ENCODE peak calls at places on chromosomes 1 and 21, in nine cellular contexts. V is AG08395; I is stimulated activated CD4-positive, alpha-beta T cell treated with anti-CD3 and anti-CD28 coated beads, Interleukin-4, amount 100 ng/mL, for 48 hours; C is brain pericyte; D is nephron progenitor cell; G is T-cell; Y is prostate gland; R is PC-3; P is M059J. S is an unnamed sample.

GRCh38 chr1:46725736-46726108 is 6.8 kb upstream of the EFCAB14 start:
- DNase-seq in V (no peak), I (no peak), Y (no peak), P (peak), R (peak), G (no peak), C (no peak), D (no peak), S (no peak)

GRCh38 chr21:27035791-27036190 is 68.9 kb upstream of the ADAMTS5 start:
- DNase-seq in G (no peak), V (no peak), R (no peak), I (no peak), D (no peak), P (no peak), Y (no peak), C (no peak), S (no peak)

GRCh38 chr1:37465596-37466517 is 8.5 kb upstream of the ZC3H12A start:
- DNase-seq in P (no peak), R (no peak), V (peak), D (no peak), I (no peak), C (no peak), G (no peak), Y (no peak), S (no peak)

GRCh38 chr1:203455706-203456105 is 19.9 kb upstream of the PRELP start:
- DNase-seq in V (no peak), P (peak), G (no peak), D (no peak), Y (no peak), I (no peak), R (no peak), C (no peak), S (no peak)

GRCh38 chr1:39655578-39656268 is 16.2 kb downstream of the NT5C1A start:
- DNase-seq in D (no peak), C (no peak), V (no peak), I (no peak), R (no peak), G (no peak), Y (no peak), P (no peak), S (no peak)

GRCh38 chr1:48055854-48056253 is 58.7 kb upstream of the TRABD2B start:
- DNase-seq in Y (no peak), R (no peak), V (no peak), D (no peak), P (no peak), I (no peak), G (no peak), C (no peak), S (no peak)

GRCh38 chr21:31647650-31648049 is 11.8 kb upstream of the SOD1 start:
- DNase-seq in R (no peak), C (no peak), G (no peak), V (no peak), Y (no peak), I (no peak), P (no peak), D (no peak), S (no peak)

GRCh38 chr21:15433091-15433490 is 296.7 kb upstream of the USP25 start:
- DNase-seq in D (no peak), Y (no peak), C (no peak), P (peak), G (no peak), I (no peak), R (no peak), V (no peak), S (no peak)

GRCh38 chr21:42414928-42415769 is 11.4 kb downstream of the UBASH3A start:
- DNase-seq in G (peak), C (no peak), I (peak), V (no peak), D (no peak), Y (no peak), R (peak), P (peak), S (peak)

GRCh38 chr1:109623601-109624161 is 4.0 kb downstream of the AMPD2 start:
- DNase-seq in D (no peak), G (no peak), Y (no peak), V (peak), P (no peak), C (no peak), R (no peak), I (no peak), S (no peak)

GRCh38 chr1:110673805-110674336 is 869 bp downstream of the KCNA3 start:
- DNase-seq in C (no peak), D (no peak), R (no peak), I (peak), P (no peak), V (no peak), Y (no peak), G (no peak), S (no peak)

GRCh38 chr1:208939545-208940085 is 643.9 kb upstream of the CAMK1G start:
- DNase-seq in C (no peak), P (no peak), R (no peak), D (no peak), G (no peak), V (no peak), Y (no peak), I (no peak), S (no peak)

GRCh38 chr1:146036241-146036989 is 14.9 kb upstream of the HJV start:
- DNase-seq in Y (no peak), C (no peak), V (no peak), G (no peak), R (no peak), P (no peak), D (no peak), I (no peak), S (no peak)

GRCh38 chr1:41492341-41492848 is 7.9 kb upstream of the EDN2 start:
- DNase-seq in R (peak), I (peak), G (no peak), D (no peak), C (no peak), V (no peak), Y (no peak), P (no peak), S (no peak)

GRCh38 chr1:22805672-22806038 is 95.0 kb downstream of the EPHB2 start:
- DNase-seq in V (no peak), P (no peak), Y (no peak), G (no peak), I (no peak), D (no peak), R (no peak), C (no peak), S (no peak)

GRCh38 chr1:187001198-187001904 is 172.6 kb downstream of the PLA2G4A start:
- DNase-seq in G (no peak), D (no peak), R (peak), C (no peak), P (peak), Y (no peak), I (no peak), V (peak), S (no peak)

GRCh38 chr21:34511154-34511553 is 856 bp downstream of the KCNE1 start:
- DNase-seq in P (no peak), C (no peak), R (no peak), G (no peak), Y (no peak), V (peak), I (no peak), D (no peak), S (no peak)

GRCh38 chr1:99808391-99809115 is 41.6 kb upstream of the AGL start:
- DNase-seq in D (peak), Y (peak), G (peak), V (peak), I (peak), C (peak), P (peak), R (peak), S (peak)

GRCh38 chr1:218572046-218572445 is 226.9 kb downstream of the TGFB2 start:
- DNase-seq in G (no peak), C (no peak), Y (no peak), I (no peak), V (no peak), R (no peak), P (peak), D (no peak), S (no peak)

GRCh38 chr21:38631171-38631570 is 132.9 kb upstream of the ERG start:
- DNase-seq in I (no peak), R (no peak), C (no peak), G (no peak), V (no peak), Y (no peak), D (no peak), P (peak), S (no peak)